ENCODE peak calls at places on chromosome 12, in eight cellular contexts. C is left ventricle myocardium inferior, S is Peyer's patch, G is PC-3, B is neural progenitor cell, U is Karpas-422, F is ascending aorta, A is GM23338. V is an unnamed sample.
A peak's percentile ranks its signal among the peaks of the same experiment; 100 is the strongest.

GRCh38 chr12:133204264-133204603 is 22.9 kb downstream of the ZNF268 start:
- DNase-seq in B (no peak), C (no peak), U (no peak), S (no peak), G (no peak), A (no peak), F (no peak), V (no peak)

GRCh38 chr12:7289743-7290142 is 14.1 kb upstream of the ACSM4 start:
- DNase-seq in S (no peak), F (no peak), G (peak; percentile 6), C (no peak), U (no peak), B (peak; percentile 34), A (peak; percentile 75), V (no peak)

GRCh38 chr12:111758120-111758561 is 8.6 kb upstream of the ALDH2 start:
- DNase-seq in G (no peak), A (peak; percentile 57), B (peak; percentile 47), U (no peak), C (peak; percentile 71), S (no peak), F (no peak), V (no peak)

GRCh38 chr12:122155705-122156104 is 18.3 kb downstream of the IL31 start:
- DNase-seq in G (no peak), S (no peak), C (no peak), B (no peak), F (no peak), U (no peak), A (no peak), V (no peak)

GRCh38 chr12:48972213-48973021 is 882 bp upstream of the WNT10B start:
- DNase-seq in S (no peak), F (no peak), G (no peak), B (no peak), C (no peak), U (no peak), A (peak; percentile 38), V (no peak)

GRCh38 chr12:70487440-70487839 is 121.3 kb downstream of the KCNMB4 start:
- DNase-seq in C (no peak), G (no peak), S (no peak), U (peak; percentile 78), B (no peak), F (no peak), A (no peak), V (no peak)

GRCh38 chr12:115726691-115727090 is 550.8 kb downstream of the MED13L start:
- DNase-seq in S (no peak), C (no peak), F (no peak), B (no peak), A (no peak), U (no peak), G (no peak), V (no peak)

GRCh38 chr12:111444706-111445310 is 39.1 kb downstream of the SH2B3 start:
- DNase-seq in C (peak; percentile 69), S (no peak), B (peak; percentile 36), U (peak; percentile 71), A (peak; percentile 51), G (no peak), F (peak; percentile 59), V (peak; percentile 76)

GRCh38 chr12:61993734-61994345 is 266.4 kb upstream of the USP15 start:
- DNase-seq in C (no peak), U (peak; percentile 83), G (peak; percentile 61), B (peak; percentile 68), S (no peak), A (peak; percentile 77), F (no peak), V (no peak)

GRCh38 chr12:58774731-58775130 is 145.6 kb downstream of the LRIG3 start:
- DNase-seq in F (no peak), B (no peak), U (no peak), C (no peak), S (no peak), A (no peak), G (no peak), V (no peak)

GRCh38 chr12:70875628-70876027 is 44.9 kb downstream of the PTPRR start:
- DNase-seq in A (no peak), B (no peak), G (no peak), S (no peak), F (no peak), U (no peak), C (no peak), V (no peak)

GRCh38 chr12:51009038-51009437 is 17.1 kb downstream of the SLC11A2 start:
- DNase-seq in U (no peak), C (peak; percentile 66), F (peak; percentile 51), S (peak; percentile 76), B (no peak), G (no peak), A (no peak), V (no peak)

GRCh38 chr12:5511644-5512584 is 80.0 kb downstream of the NTF3 start:
- DNase-seq in C (peak; percentile 40), U (peak; percentile 71), B (peak; percentile 62), G (peak; percentile 6), F (no peak), S (no peak), A (peak; percentile 72), V (no peak)

GRCh38 chr12:124694250-124694649 is 126.8 kb upstream of the NCOR2 start:
- DNase-seq in F (no peak), G (no peak), U (no peak), A (no peak), S (no peak), C (no peak), B (no peak), V (no peak)

GRCh38 chr12:107990325-107990724 is 138.8 kb upstream of the WSCD2 start:
- DNase-seq in G (peak; percentile 62), B (peak; percentile 79), F (no peak), A (peak; percentile 91), C (peak; percentile 16), S (no peak), U (peak; percentile 82), V (peak; percentile 29)

GRCh38 chr12:4813741-4814140 is 93.5 kb downstream of the GALNT8 start:
- DNase-seq in A (no peak), S (no peak), C (no peak), U (no peak), F (no peak), B (peak; percentile 36), G (no peak), V (no peak)

GRCh38 chr12:31715283-31715825 is 13.5 kb downstream of the AMN1 start:
- DNase-seq in S (no peak), U (peak; percentile 54), C (no peak), A (peak; percentile 17), F (no peak), G (no peak), B (no peak), V (no peak)

GRCh38 chr12:96425973-96426372 is 25.7 kb upstream of the CDK17 start:
- DNase-seq in S (no peak), B (no peak), A (no peak), U (no peak), C (no peak), G (peak; percentile 63), F (no peak), V (no peak)

GRCh38 chr12:5889381-5890047 is 55.5 kb downstream of the ANO2 start:
- DNase-seq in S (no peak), U (peak; percentile 79), A (peak; percentile 44), B (no peak), F (no peak), G (peak; percentile 33), C (no peak), V (no peak)

GRCh38 chr12:25415004-25415403 is 138.1 kb downstream of the LMNTD1 start:
- DNase-seq in B (no peak), S (no peak), G (no peak), C (no peak), A (no peak), F (no peak), U (no peak), V (no peak)

GRCh38 chr12:78239566-78239965 is 408.9 kb downstream of the NAV3 start:
- DNase-seq in G (no peak), C (no peak), B (no peak), S (no peak), F (no peak), A (no peak), U (no peak), V (no peak)

GRCh38 chr12:123395236-123395635 is 11.3 kb downstream of the KMT5A start:
- DNase-seq in G (no peak), S (no peak), F (no peak), C (no peak), B (no peak), A (no peak), U (no peak), V (no peak)

GRCh38 chr12:123396543-123396942 is 12.6 kb downstream of the KMT5A start:
- DNase-seq in G (no peak), U (no peak), A (no peak), F (no peak), S (no peak), C (no peak), B (no peak), V (no peak)

GRCh38 chr12:123397400-123397799 is 13.5 kb downstream of the KMT5A start:
- DNase-seq in A (no peak), G (no peak), B (no peak), U (no peak), C (no peak), S (no peak), F (no peak), V (no peak)

GRCh38 chr12:123398177-123398916 is 14.4 kb downstream of the KMT5A start:
- DNase-seq in B (no peak), S (peak; percentile 68), G (no peak), U (no peak), F (peak; percentile 46), A (no peak), C (peak; percentile 61), V (no peak)

GRCh38 chr12:123396954-123397353 is 13.0 kb downstream of the KMT5A start:
- DNase-seq in A (no peak), S (peak; percentile 70), U (no peak), C (no peak), B (no peak), G (no peak), F (no peak), V (no peak)
- H3K27ac ChIP-seq in A (no peak overlapping the region), S (peak overlapping the region; percentile 64), U (no peak overlapping the region), C (no peak overlapping the region), B (no peak overlapping the region), G (no peak overlapping the region), F (peak overlapping the region; percentile 86), V (no peak overlapping the region)

GRCh38 chr12:2039034-2039433 is 13.8 kb upstream of the CACNA1C start:
- DNase-seq in G (no peak), F (no peak), A (no peak), U (no peak), C (no peak), S (no peak), B (no peak), V (no peak)
- H3K27ac ChIP-seq in G (no peak overlapping the region), F (no peak overlapping the region), A (no peak overlapping the region), U (no peak overlapping the region), C (peak overlapping the region; percentile 49), S (no peak overlapping the region), B (no peak overlapping the region), V (no peak overlapping the region)

GRCh38 chr12:84891106-84891838 is 21.3 kb downstream of the SLC6A15 start:
- DNase-seq in G (no peak), A (no peak), C (no peak), B (no peak), U (no peak), F (no peak), S (no peak), V (no peak)
- H3K27ac ChIP-seq in G (no peak overlapping the region), A (peak overlapping the region; percentile 29), C (no peak overlapping the region), B (no peak overlapping the region), U (no peak overlapping the region), F (no peak overlapping the region), S (no peak overlapping the region), V (no peak overlapping the region)

DNA sequence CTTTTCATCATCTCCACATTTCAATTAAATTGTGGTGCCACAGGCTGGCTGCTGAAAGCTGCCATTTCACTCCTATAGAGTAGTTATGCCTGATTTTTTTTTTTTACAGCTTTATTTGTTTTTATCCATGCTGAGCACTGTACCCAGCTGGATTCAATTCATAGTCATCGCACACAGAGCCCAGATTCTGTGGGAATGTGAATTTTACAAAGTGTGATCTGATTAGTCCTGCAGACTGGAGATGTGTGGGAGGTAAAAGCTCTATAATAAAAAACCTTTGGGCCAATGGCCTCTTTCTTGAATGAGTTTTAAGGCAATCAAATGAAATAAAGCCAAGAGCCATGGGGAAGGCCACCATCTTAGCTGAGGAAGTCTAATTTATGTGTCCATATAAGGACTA is 190.2 kb downstream of the ANO4 start:
- DNase-seq in G (no peak), F (no peak), B (no peak), S (no peak), C (no peak), U (no peak), A (no peak), V (no peak)
- H3K27ac ChIP-seq in G (no peak overlapping the region), F (no peak overlapping the region), B (no peak overlapping the region), S (no peak overlapping the region), C (no peak overlapping the region), U (no peak overlapping the region), A (no peak overlapping the region), V (no peak overlapping the region)